ENCODE peak calls at places on chromosomes 6 and 20, in seven cellular contexts. One of them, this sample, is unnamed.
A peak's percentile ranks its signal among the peaks of the same experiment; 100 is the strongest.

GRCh38 chr6:14775528-14775927 is 470.3 kb upstream of the JARID2 start:
- DNase-seq in K562: no peak
- DNase-seq in GM12878: no peak
- DNase-seq in HepG2: no peak
- DNase-seq in HCT116: no peak
- DNase-seq in SK-N-SH: no peak
- DNase-seq in H1: no peak
- DNase-seq in this sample: no peak

GRCh38 chr20:59631751-59632380 is 27.5 kb downstream of the PHACTR3 start:
- DNase-seq in K562: no peak
- DNase-seq in GM12878: no peak
- DNase-seq in HepG2: no peak
- DNase-seq in HCT116: no peak
- DNase-seq in SK-N-SH: no peak
- DNase-seq in H1: no peak
- DNase-seq in this sample: no peak

GRCh38 chr6:30450908-30451818 is 38.1 kb upstream of the HLA-E start:
- DNase-seq in K562: no peak
- DNase-seq in GM12878: peak; percentile 36
- DNase-seq in HepG2: peak; percentile 39
- DNase-seq in HCT116: no peak
- DNase-seq in SK-N-SH: no peak
- DNase-seq in H1: no peak
- DNase-seq in this sample: no peak

GRCh38 chr20:10565191-10565921 is 108.4 kb downstream of the JAG1 start:
- DNase-seq in K562: no peak
- DNase-seq in GM12878: no peak
- DNase-seq in HepG2: peak; percentile 99
- DNase-seq in HCT116: no peak
- DNase-seq in SK-N-SH: no peak
- DNase-seq in H1: no peak
- DNase-seq in this sample: no peak

GRCh38 chr20:58938541-58938940 is 42.5 kb upstream of the NELFCD start:
- DNase-seq in K562: no peak
- DNase-seq in GM12878: no peak
- DNase-seq in HepG2: no peak
- DNase-seq in HCT116: no peak
- DNase-seq in SK-N-SH: no peak
- DNase-seq in H1: no peak
- DNase-seq in this sample: no peak

GRCh38 chr20:53872561-53873248 is 197.7 kb downstream of the BCAS1 start:
- DNase-seq in K562: no peak
- DNase-seq in GM12878: peak; percentile 70
- DNase-seq in HepG2: no peak
- DNase-seq in HCT116: no peak
- DNase-seq in SK-N-SH: no peak
- DNase-seq in H1: no peak
- DNase-seq in this sample: peak; percentile 55

GRCh38 chr6:41326092-41326491 is 9.3 kb upstream of the NCR2 start:
- DNase-seq in K562: no peak
- DNase-seq in GM12878: no peak
- DNase-seq in HepG2: no peak
- DNase-seq in HCT116: no peak
- DNase-seq in SK-N-SH: no peak
- DNase-seq in H1: no peak
- DNase-seq in this sample: no peak

GRCh38 chr6:129853996-129854711 is 7.0 kb downstream of the TMEM244 start:
- DNase-seq in K562: peak; percentile 75
- DNase-seq in GM12878: no peak
- DNase-seq in HepG2: no peak
- DNase-seq in HCT116: peak; percentile 32
- DNase-seq in SK-N-SH: no peak
- DNase-seq in H1: no peak
- DNase-seq in this sample: no peak

DNA sequence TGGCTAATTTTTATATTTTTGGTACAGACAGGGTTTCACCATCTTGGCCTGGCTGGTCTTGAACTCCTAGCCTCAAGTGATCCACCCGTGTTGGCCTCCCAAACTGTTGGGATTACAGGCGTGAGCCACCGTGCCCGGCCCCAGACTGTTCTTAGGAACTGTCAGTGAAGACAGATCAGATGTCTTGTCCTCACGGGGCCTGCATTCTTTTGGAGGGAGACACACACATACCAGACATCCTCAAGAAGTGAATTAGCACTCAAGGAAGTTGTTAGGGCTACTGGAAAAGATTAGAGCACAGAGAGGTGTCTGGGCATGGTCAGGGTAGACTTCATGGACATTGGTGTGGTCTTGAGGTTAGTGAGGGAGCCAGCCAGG is 10.3 kb upstream of the LPIN3 start:
- DNase-seq in K562: no peak
- DNase-seq in GM12878: no peak
- DNase-seq in HepG2: no peak
- DNase-seq in HCT116: no peak
- DNase-seq in SK-N-SH: no peak
- DNase-seq in H1: no peak
- DNase-seq in this sample: no peak
- TF ChIP-seq JUND in K562: no peak
- TF ChIP-seq JUND in GM12878: no peak
- TF ChIP-seq JUND in HepG2: no peak
- TF ChIP-seq JUND in HCT116: no peak
- TF ChIP-seq JUND in SK-N-SH: no peak
- TF ChIP-seq JUND in H1: no peak
- TF ChIP-seq JUND in this sample: no peak

DNA sequence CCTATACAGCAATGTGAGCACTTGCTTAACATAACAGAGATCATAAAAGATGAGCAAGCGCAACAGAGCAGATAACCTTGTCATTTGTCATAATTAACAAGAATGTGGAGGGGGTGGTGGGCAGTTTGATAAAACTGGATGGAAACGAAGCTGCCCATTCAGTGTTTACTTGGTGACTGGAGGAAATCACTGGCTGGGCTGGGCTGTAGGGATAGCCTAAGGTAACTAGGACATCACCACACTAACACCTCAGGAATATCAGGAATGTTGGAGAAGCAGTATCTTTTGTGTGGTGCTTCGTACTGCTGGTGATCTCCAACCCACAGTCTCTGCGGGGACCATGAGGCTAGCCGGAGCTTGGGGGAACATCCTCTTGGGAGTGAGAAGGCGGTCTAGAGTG is 218.4 kb downstream of the HIVEP2 start:
- DNase-seq in K562: no peak
- DNase-seq in GM12878: no peak
- DNase-seq in HepG2: no peak
- DNase-seq in HCT116: no peak
- DNase-seq in SK-N-SH: no peak
- DNase-seq in H1: no peak
- DNase-seq in this sample: no peak
- TF ChIP-seq JUND in K562: no peak
- TF ChIP-seq JUND in GM12878: no peak
- TF ChIP-seq JUND in HepG2: no peak
- TF ChIP-seq JUND in HCT116: no peak
- TF ChIP-seq JUND in SK-N-SH: no peak
- TF ChIP-seq JUND in H1: no peak
- TF ChIP-seq JUND in this sample: no peak

GRCh38 chr20:38812182-38812581 is 6.7 kb downstream of the PPP1R16B start:
- DNase-seq in K562: no peak
- DNase-seq in GM12878: no peak
- DNase-seq in HepG2: no peak
- DNase-seq in HCT116: no peak
- DNase-seq in SK-N-SH: no peak
- DNase-seq in H1: no peak
- DNase-seq in this sample: no peak
- TF ChIP-seq JUND in K562: no peak
- TF ChIP-seq JUND in GM12878: no peak
- TF ChIP-seq JUND in HepG2: no peak
- TF ChIP-seq JUND in HCT116: no peak
- TF ChIP-seq JUND in SK-N-SH: no peak
- TF ChIP-seq JUND in H1: no peak
- TF ChIP-seq JUND in this sample: no peak

DNA sequence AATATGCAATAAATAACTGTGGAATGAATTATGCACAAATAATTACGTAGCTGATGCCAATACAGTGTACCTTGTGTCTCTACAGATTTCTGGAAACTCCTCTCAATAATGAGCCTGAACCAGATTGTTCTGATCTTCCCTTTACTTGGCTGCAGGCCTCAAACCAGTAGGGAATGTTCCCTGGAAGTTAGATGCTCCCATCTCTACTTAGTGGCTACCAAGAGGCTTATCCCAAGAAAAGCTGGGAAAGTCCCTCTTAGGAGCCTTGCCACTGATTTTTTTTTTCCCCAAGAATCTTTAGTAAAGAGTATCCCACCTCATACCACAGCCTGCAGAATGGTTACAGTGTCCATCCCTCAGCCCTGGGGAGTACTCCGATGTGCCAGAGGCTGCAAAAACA is 702.1 kb downstream of the RFPL4B start:
- DNase-seq in K562: no peak
- DNase-seq in GM12878: no peak
- DNase-seq in HepG2: no peak
- DNase-seq in HCT116: no peak
- DNase-seq in SK-N-SH: no peak
- DNase-seq in H1: no peak
- DNase-seq in this sample: no peak
- TF ChIP-seq JUND in K562: no peak
- TF ChIP-seq JUND in GM12878: no peak
- TF ChIP-seq JUND in HepG2: no peak
- TF ChIP-seq JUND in HCT116: no peak
- TF ChIP-seq JUND in SK-N-SH: no peak
- TF ChIP-seq JUND in H1: no peak
- TF ChIP-seq JUND in this sample: no peak

GRCh38 chr6:81708306-81708705 is 44.2 kb downstream of the TENT5A start:
- DNase-seq in K562: no peak
- DNase-seq in GM12878: no peak
- DNase-seq in HepG2: no peak
- DNase-seq in HCT116: no peak
- DNase-seq in SK-N-SH: no peak
- DNase-seq in H1: no peak
- DNase-seq in this sample: no peak
- TF ChIP-seq JUND in K562: no peak
- TF ChIP-seq JUND in GM12878: no peak
- TF ChIP-seq JUND in HepG2: no peak
- TF ChIP-seq JUND in HCT116: no peak
- TF ChIP-seq JUND in SK-N-SH: no peak
- TF ChIP-seq JUND in H1: no peak
- TF ChIP-seq JUND in this sample: no peak

DNA sequence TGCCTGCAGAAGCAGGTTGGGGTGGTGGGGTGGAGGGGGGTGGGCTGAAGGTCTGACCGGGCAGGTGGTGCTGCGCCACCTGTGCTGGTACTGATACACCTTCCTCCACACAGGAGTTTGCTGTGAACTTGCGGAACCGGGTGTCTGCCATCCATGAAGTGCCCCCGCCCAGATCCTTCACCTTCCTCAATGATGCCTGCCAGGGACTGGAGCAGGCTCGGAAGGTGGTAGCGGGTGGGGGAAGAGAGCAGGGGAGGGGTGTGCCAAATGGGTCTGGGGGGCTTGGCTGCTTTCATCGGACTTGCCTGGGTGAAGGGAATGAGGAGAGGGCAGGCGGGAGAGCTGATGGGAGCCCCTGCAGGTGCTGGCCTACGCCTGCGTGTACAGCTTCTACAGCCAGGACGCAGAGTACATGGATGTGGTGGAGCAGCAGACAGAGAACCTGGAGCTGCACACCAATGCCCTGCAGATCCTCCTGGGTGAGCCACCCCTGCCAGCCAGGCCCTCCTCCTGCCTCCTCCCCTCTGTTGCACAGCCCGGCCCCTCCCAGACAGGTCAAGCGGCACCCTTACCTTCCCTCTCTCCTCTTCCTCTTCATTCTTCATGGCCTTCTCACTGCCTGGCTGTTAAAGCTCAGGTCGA is 6.7 kb downstream of the DNPH1 start:
- DNase-seq in K562: no peak
- DNase-seq in GM12878: no peak
- DNase-seq in HepG2: no peak
- DNase-seq in HCT116: no peak
- DNase-seq in SK-N-SH: no peak
- DNase-seq in H1: no peak
- DNase-seq in this sample: no peak
- TF ChIP-seq JUND in K562: no peak
- TF ChIP-seq JUND in GM12878: no peak
- TF ChIP-seq JUND in HepG2: no peak
- TF ChIP-seq JUND in HCT116: no peak
- TF ChIP-seq JUND in SK-N-SH: no peak
- TF ChIP-seq JUND in H1: no peak
- TF ChIP-seq JUND in this sample: no peak

GRCh38 chr20:62019144-62019805 is 46.4 kb downstream of the TAF4 start:
- DNase-seq in K562: no peak
- DNase-seq in GM12878: no peak
- DNase-seq in HepG2: no peak
- DNase-seq in HCT116: no peak
- DNase-seq in SK-N-SH: no peak
- DNase-seq in H1: no peak
- DNase-seq in this sample: no peak
- TF ChIP-seq JUND in K562: no peak
- TF ChIP-seq JUND in GM12878: no peak
- TF ChIP-seq JUND in HepG2: no peak
- TF ChIP-seq JUND in HCT116: no peak
- TF ChIP-seq JUND in SK-N-SH: no peak
- TF ChIP-seq JUND in H1: no peak
- TF ChIP-seq JUND in this sample: no peak

This sample was measured in T47D.